ENCODE peak calls at places on chromosomes 3 and 15, in ten cellular contexts. N, S, Y, B, O, M, L, G, T and I are unnamed samples.

GRCh38 chr15:88383354-88383753 is 83.8 kb downstream of the MRPL46 start:
- DNase-seq in B (no peak), Y (no peak), S (no peak), G (no peak), T (no peak), L (no peak), M (no peak), N (no peak), O (no peak), I (no peak)

GRCh38 chr3:51968175-51968681 is 974 bp upstream of the PCBP4 start:
- DNase-seq in O (no peak), M (no peak), G (peak; percentile 57), L (no peak), B (no peak), T (peak; percentile 42), S (no peak), N (no peak), Y (no peak), I (no peak)

GRCh38 chr3:148758303-148758884 is 60.7 kb downstream of the AGTR1 start:
- DNase-seq in Y (no peak), G (no peak), T (no peak), M (no peak), O (no peak), N (no peak), S (no peak), B (no peak), L (no peak), I (no peak)

GRCh38 chr3:159616234-159616825 is 372.3 kb upstream of the IL12A start:
- DNase-seq in L (peak; percentile 6), O (no peak), G (no peak), Y (no peak), M (no peak), S (no peak), N (no peak), B (peak; percentile 55), T (peak; percentile 43), I (no peak)

GRCh38 chr3:25297667-25298585 is 130.1 kb upstream of the RARB start:
- DNase-seq in Y (no peak), N (no peak), T (no peak), O (no peak), L (no peak), M (no peak), S (no peak), B (no peak), G (no peak), I (no peak)

GRCh38 chr15:69881310-69881660 is 216.4 kb downstream of the TLE3 start:
- DNase-seq in S (no peak), Y (no peak), O (no peak), M (no peak), L (no peak), G (no peak), B (no peak), N (peak; percentile 31), T (no peak), I (peak; percentile 25)

GRCh38 chr3:177824841-177825240 is 627.6 kb upstream of the TBL1XR1 start:
- DNase-seq in G (no peak), T (no peak), S (no peak), Y (no peak), B (no peak), N (no peak), O (no peak), M (no peak), L (no peak), I (no peak)

GRCh38 chr3:106193876-106194275 is 325.1 kb upstream of the CBLB start:
- DNase-seq in G (no peak), N (no peak), L (no peak), T (no peak), M (no peak), O (no peak), S (no peak), B (no peak), Y (no peak), I (no peak)

GRCh38 chr3:50095352-50095998 is 6.8 kb downstream of the RBM5 start:
- DNase-seq in Y (no peak), G (no peak), L (no peak), B (peak; percentile 44), N (no peak), M (no peak), S (no peak), O (no peak), T (no peak), I (no peak)

GRCh38 chr3:143847787-143848631 is at the start of gene SLC9A9:
- DNase-seq in N (peak; percentile 57), M (no peak), T (peak; percentile 15), Y (peak; percentile 66), B (peak; percentile 23), O (peak; percentile 5), S (no peak), G (peak; percentile 8), L (peak; percentile 56), I (peak; percentile 64)

GRCh38 chr3:46283851-46284450 is 41.7 kb downstream of the CCR3 start:
- DNase-seq in O (no peak), B (no peak), L (no peak), G (no peak), M (no peak), N (no peak), Y (no peak), T (no peak), S (no peak), I (no peak)

GRCh38 chr3:172512363-172512762 is 10.9 kb downstream of the TNFSF10 start:
- DNase-seq in B (peak; percentile 67), N (peak; percentile 25), S (no peak), M (peak; percentile 13), L (peak; percentile 6), T (peak; percentile 62), G (no peak), Y (peak; percentile 81), O (peak; percentile 42), I (peak; percentile 48)

GRCh38 chr3:173711619-173712018 is 314.1 kb downstream of the NLGN1 start:
- DNase-seq in Y (no peak), G (no peak), O (no peak), T (peak; percentile 4), M (no peak), B (no peak), S (no peak), L (no peak), N (no peak), I (no peak)

GRCh38 chr3:21645121-21645897 is 105.7 kb downstream of the ZNF385D start:
- DNase-seq in T (peak; percentile 82), G (no peak), Y (no peak), N (no peak), O (no peak), S (no peak), M (no peak), L (no peak), B (no peak), I (no peak)

GRCh38 chr3:139173372-139174108 is 128.8 kb upstream of the PRR23C start:
- DNase-seq in M (no peak), S (no peak), N (no peak), B (peak; percentile 32), G (no peak), T (no peak), Y (no peak), O (no peak), L (peak; percentile 32), I (no peak)

GRCh38 chr15:88401972-88402656 is 65.1 kb downstream of the MRPL46 start:
- DNase-seq in Y (no peak), T (peak; percentile 62), L (no peak), N (no peak), S (no peak), G (no peak), O (no peak), B (peak; percentile 12), M (no peak), I (peak; percentile 9)

GRCh38 chr3:159762981-159763465 is 225.6 kb upstream of the IL12A start:
- DNase-seq in O (no peak), N (peak; percentile 46), S (no peak), L (no peak), T (peak; percentile 89), G (peak; percentile 28), B (peak; percentile 55), M (no peak), Y (peak; percentile 73), I (peak; percentile 23)

GRCh38 chr3:105526349-105527111 is 159.8 kb downstream of the ALCAM start:
- DNase-seq in G (no peak), Y (no peak), O (no peak), T (no peak), L (no peak), M (no peak), B (no peak), S (no peak), N (no peak), I (no peak)

GRCh38 chr15:58065011-58065444 is 483 bp downstream of the ALDH1A2 start:
- DNase-seq in T (peak; percentile 30), G (peak; percentile 8), N (peak; percentile 6), B (peak; percentile 8), O (no peak), M (no peak), L (no peak), Y (no peak), S (peak; percentile 16), I (peak; percentile 4)

GRCh38 chr3:153553605-153553945 is 391.5 kb downstream of the RAP2B start:
- DNase-seq in L (no peak), O (no peak), B (no peak), N (no peak), Y (no peak), S (no peak), G (no peak), M (no peak), T (no peak), I (no peak)

GRCh38 chr3:160287666-160288065 is 62.4 kb downstream of the C3orf80 start:
- DNase-seq in B (no peak), G (no peak), N (no peak), S (no peak), O (no peak), T (no peak), Y (no peak), L (no peak), M (no peak), I (no peak)

GRCh38 chr15:41969851-41970431 is 2.4 kb downstream of the EHD4 start:
- DNase-seq in B (peak; percentile 19), O (peak; percentile 40), M (no peak), N (peak; percentile 44), T (no peak), S (no peak), G (no peak), Y (peak; percentile 84), L (no peak), I (peak; percentile 62)

GRCh38 chr15:92665100-92665555 is 9.6 kb upstream of the FAM174B start:
- DNase-seq in T (no peak), L (no peak), B (no peak), M (no peak), S (no peak), N (no peak), G (no peak), O (no peak), Y (no peak), I (no peak)

GRCh38 chr3:64267774-64268604 is 42.7 kb upstream of the PRICKLE2 start:
- DNase-seq in B (peak; percentile 55), G (peak; percentile 6), O (no peak), L (peak; percentile 67), T (peak; percentile 76), N (no peak), S (no peak), Y (no peak), M (peak; percentile 4), I (no peak)

GRCh38 chr3:124409650-124410275 is 320.5 kb upstream of the UMPS start:
- DNase-seq in M (no peak), B (no peak), Y (no peak), T (no peak), S (no peak), L (no peak), G (no peak), O (no peak), N (no peak), I (no peak)

GRCh38 chr3:46835059-46835458 is 28.2 kb downstream of the MYL3 start:
- DNase-seq in M (no peak), T (no peak), Y (peak; percentile 15), L (no peak), O (no peak), N (no peak), S (no peak), G (no peak), B (no peak), I (no peak)

GRCh38 chr3:169072494-169072893 is 591.0 kb downstream of the MECOM start:
- DNase-seq in G (no peak), O (no peak), N (no peak), B (no peak), T (no peak), S (no peak), Y (no peak), L (no peak), M (no peak), I (no peak)

GRCh38 chr3:149534671-149535394 is 60.3 kb downstream of the TM4SF4 start:
- DNase-seq in T (no peak), Y (no peak), M (no peak), G (no peak), O (no peak), S (no peak), N (no peak), B (no peak), L (no peak), I (no peak)